ENCODE peak calls at places on chromosomes 16 and 17, in five cellular contexts. One of them, this sample, is unnamed.

GRCh38 chr17:46809110-46809571 is 9.4 kb downstream of the WNT3 start:
- DNase-seq in colonic mucosa: no peak
- DNase-seq in neural progenitor cell: no peak
- DNase-seq in MM.1S: no peak
- DNase-seq in mammary epithelial cell: no peak
- DNase-seq in this sample: peak

GRCh38 chr16:56481468-56482112 is 30.2 kb downstream of the OGFOD1 start:
- DNase-seq in neural progenitor cell: no peak
- DNase-seq in MM.1S: no peak
- DNase-seq in mammary epithelial cell: no peak
- DNase-seq in colonic mucosa: no peak
- DNase-seq in this sample: no peak

GRCh38 chr17:69539781-69540319 is 125.4 kb downstream of the MAP2K6 start:
- DNase-seq in MM.1S: no peak
- DNase-seq in neural progenitor cell: no peak
- DNase-seq in mammary epithelial cell: peak
- DNase-seq in colonic mucosa: peak
- DNase-seq in this sample: no peak

GRCh38 chr17:78127888-78128615 is 503 bp downstream of the TMC6 start:
- DNase-seq in MM.1S: no peak
- DNase-seq in neural progenitor cell: peak
- DNase-seq in colonic mucosa: peak
- DNase-seq in mammary epithelial cell: peak
- DNase-seq in this sample: no peak

GRCh38 chr16:12869681-12870427 is 31.5 kb upstream of the SHISA9 start:
- DNase-seq in neural progenitor cell: no peak
- DNase-seq in mammary epithelial cell: peak
- DNase-seq in colonic mucosa: no peak
- DNase-seq in MM.1S: no peak
- DNase-seq in this sample: peak

GRCh38 chr17:8868529-8868951 is 1.1 kb upstream of the PIK3R6 start:
- DNase-seq in neural progenitor cell: no peak
- DNase-seq in MM.1S: no peak
- DNase-seq in mammary epithelial cell: no peak
- DNase-seq in colonic mucosa: no peak
- DNase-seq in this sample: peak

GRCh38 chr16:86049641-86050040 is 150.7 kb downstream of the IRF8 start:
- DNase-seq in colonic mucosa: no peak
- DNase-seq in neural progenitor cell: no peak
- DNase-seq in MM.1S: no peak
- DNase-seq in mammary epithelial cell: no peak
- DNase-seq in this sample: no peak

GRCh38 chr16:11612110-11612981 is 25.6 kb upstream of the LITAF start:
- DNase-seq in mammary epithelial cell: peak
- DNase-seq in colonic mucosa: peak
- DNase-seq in neural progenitor cell: no peak
- DNase-seq in MM.1S: peak
- DNase-seq in this sample: peak

GRCh38 chr17:81043725-81044427 is 8.9 kb downstream of the BAIAP2 start:
- DNase-seq in mammary epithelial cell: peak
- DNase-seq in colonic mucosa: no peak
- DNase-seq in neural progenitor cell: peak
- DNase-seq in MM.1S: no peak
- DNase-seq in this sample: peak

GRCh38 chr17:73976676-73977521 is 226.6 kb upstream of the RPL38 start:
- DNase-seq in neural progenitor cell: no peak
- DNase-seq in MM.1S: no peak
- DNase-seq in mammary epithelial cell: no peak
- DNase-seq in colonic mucosa: no peak
- DNase-seq in this sample: no peak

GRCh38 chr16:75379911-75380847 is 53.1 kb downstream of the CFDP1 start:
- DNase-seq in MM.1S: peak
- DNase-seq in mammary epithelial cell: no peak
- DNase-seq in colonic mucosa: peak
- DNase-seq in neural progenitor cell: no peak
- DNase-seq in this sample: no peak

GRCh38 chr17:47720754-47721533 is 12.1 kb upstream of the TBX21 start:
- DNase-seq in neural progenitor cell: peak
- DNase-seq in colonic mucosa: no peak
- DNase-seq in MM.1S: no peak
- DNase-seq in mammary epithelial cell: peak
- DNase-seq in this sample: peak

GRCh38 chr17:6701719-6702118 is 11.4 kb downstream of the SLC13A5 start:
- DNase-seq in MM.1S: no peak
- DNase-seq in mammary epithelial cell: no peak
- DNase-seq in colonic mucosa: peak
- DNase-seq in neural progenitor cell: peak
- DNase-seq in this sample: peak

GRCh38 chr16:85104821-85105391 is 7.4 kb downstream of the CIBAR2 start:
- DNase-seq in colonic mucosa: no peak
- DNase-seq in neural progenitor cell: no peak
- DNase-seq in MM.1S: no peak
- DNase-seq in mammary epithelial cell: no peak
- DNase-seq in this sample: no peak

GRCh38 chr17:68512967-68513474 is 791 bp downstream of the PRKAR1A start:
- DNase-seq in MM.1S: peak
- DNase-seq in mammary epithelial cell: peak
- DNase-seq in neural progenitor cell: peak
- DNase-seq in colonic mucosa: peak
- DNase-seq in this sample: peak

GRCh38 chr16:54636221-54636793 is 294.4 kb upstream of the IRX5 start:
- DNase-seq in MM.1S: no peak
- DNase-seq in neural progenitor cell: no peak
- DNase-seq in colonic mucosa: no peak
- DNase-seq in mammary epithelial cell: no peak
- DNase-seq in this sample: no peak

GRCh38 chr16:54447606-54448440 is 161.2 kb upstream of the IRX3 start:
- DNase-seq in neural progenitor cell: no peak
- DNase-seq in colonic mucosa: no peak
- DNase-seq in mammary epithelial cell: peak
- DNase-seq in MM.1S: no peak
- DNase-seq in this sample: peak

GRCh38 chr17:32798938-32799337 is 78.0 kb downstream of the MYO1D start:
- DNase-seq in MM.1S: no peak
- DNase-seq in neural progenitor cell: no peak
- DNase-seq in mammary epithelial cell: no peak
- DNase-seq in colonic mucosa: no peak
- DNase-seq in this sample: no peak

GRCh38 chr16:35664091-35664693 is 2204.8 kb downstream of the TP53TG3F start:
- DNase-seq in MM.1S: no peak
- DNase-seq in mammary epithelial cell: no peak
- DNase-seq in colonic mucosa: no peak
- DNase-seq in neural progenitor cell: no peak
- DNase-seq in this sample: no peak

GRCh38 chr17:1434150-1434549 is 21.9 kb downstream of the CRK start:
- DNase-seq in MM.1S: no peak
- DNase-seq in mammary epithelial cell: no peak
- DNase-seq in colonic mucosa: no peak
- DNase-seq in neural progenitor cell: no peak
- DNase-seq in this sample: no peak

GRCh38 chr16:70738083-70738977 is 52.5 kb upstream of the MTSS2 start:
- DNase-seq in colonic mucosa: no peak
- DNase-seq in neural progenitor cell: peak
- DNase-seq in MM.1S: peak
- DNase-seq in mammary epithelial cell: peak
- DNase-seq in this sample: peak

GRCh38 chr17:19706791-19707727 is 9.3 kb downstream of the SLC47A2 start:
- DNase-seq in mammary epithelial cell: peak
- DNase-seq in colonic mucosa: peak
- DNase-seq in neural progenitor cell: peak
- DNase-seq in MM.1S: no peak
- DNase-seq in this sample: peak

GRCh38 chr16:88378836-88379693 is 3.7 kb upstream of the ZNF469 start:
- DNase-seq in colonic mucosa: no peak
- DNase-seq in MM.1S: no peak
- DNase-seq in neural progenitor cell: no peak
- DNase-seq in mammary epithelial cell: no peak
- DNase-seq in this sample: no peak

GRCh38 chr17:82056729-82057621 is 5.3 kb downstream of the GPS1 start:
- DNase-seq in neural progenitor cell: no peak
- DNase-seq in mammary epithelial cell: no peak
- DNase-seq in colonic mucosa: no peak
- DNase-seq in MM.1S: no peak
- DNase-seq in this sample: no peak

GRCh38 chr17:1511756-1512321 is 4.6 kb downstream of the INPP5K start:
- DNase-seq in MM.1S: no peak
- DNase-seq in neural progenitor cell: peak
- DNase-seq in colonic mucosa: peak
- DNase-seq in mammary epithelial cell: peak
- DNase-seq in this sample: peak

GRCh38 chr17:19785854-19786253 is 37.8 kb upstream of the ALDH3A1 start:
- DNase-seq in mammary epithelial cell: no peak
- DNase-seq in MM.1S: no peak
- DNase-seq in colonic mucosa: no peak
- DNase-seq in neural progenitor cell: no peak
- DNase-seq in this sample: peak

GRCh38 chr16:23113185-23113584 is 36.1 kb downstream of the USP31 start:
- DNase-seq in MM.1S: no peak
- DNase-seq in neural progenitor cell: no peak
- DNase-seq in mammary epithelial cell: no peak
- DNase-seq in colonic mucosa: no peak
- DNase-seq in this sample: no peak

GRCh38 chr16:76882105-76882504 is 308.9 kb upstream of the MON1B start:
- DNase-seq in MM.1S: no peak
- DNase-seq in colonic mucosa: no peak
- DNase-seq in mammary epithelial cell: no peak
- DNase-seq in neural progenitor cell: no peak
- DNase-seq in this sample: no peak

GRCh38 chr17:29251969-29252866 is 5.6 kb downstream of the CRYBA1 start:
- DNase-seq in colonic mucosa: no peak
- DNase-seq in neural progenitor cell: peak
- DNase-seq in MM.1S: peak
- DNase-seq in mammary epithelial cell: no peak
- DNase-seq in this sample: no peak

GRCh38 chr17:29253037-29253436 is 6.4 kb downstream of the CRYBA1 start:
- DNase-seq in colonic mucosa: no peak
- DNase-seq in mammary epithelial cell: no peak
- DNase-seq in MM.1S: no peak
- DNase-seq in neural progenitor cell: no peak
- DNase-seq in this sample: no peak

GRCh38 chr17:29256116-29256515 is 9.5 kb downstream of the CRYBA1 start:
- DNase-seq in neural progenitor cell: no peak
- DNase-seq in colonic mucosa: no peak
- DNase-seq in MM.1S: no peak
- DNase-seq in mammary epithelial cell: no peak
- DNase-seq in this sample: no peak

GRCh38 chr17:29256735-29257466 is 10.2 kb downstream of the CRYBA1 start:
- DNase-seq in mammary epithelial cell: peak
- DNase-seq in colonic mucosa: no peak
- DNase-seq in MM.1S: no peak
- DNase-seq in neural progenitor cell: no peak
- DNase-seq in this sample: no peak

GRCh38 chr17:29257756-29258155 is 11.1 kb downstream of the CRYBA1 start:
- DNase-seq in mammary epithelial cell: peak
- DNase-seq in MM.1S: no peak
- DNase-seq in colonic mucosa: no peak
- DNase-seq in neural progenitor cell: no peak
- DNase-seq in this sample: no peak
- H3K9ac ChIP-seq in mammary epithelial cell: no peak
- H3K9ac ChIP-seq in MM.1S: no peak
- H3K9ac ChIP-seq in colonic mucosa: no peak
- H3K9ac ChIP-seq in neural progenitor cell: no peak
- H3K9ac ChIP-seq in this sample: no peak

GRCh38 chr17:4733073-4733531 is 1.9 kb downstream of the MED11 start:
- DNase-seq in mammary epithelial cell: no peak
- DNase-seq in MM.1S: peak
- DNase-seq in colonic mucosa: no peak
- DNase-seq in neural progenitor cell: no peak
- DNase-seq in this sample: peak
- TF ChIP-seq CTCF in mammary epithelial cell: no peak
- TF ChIP-seq CTCF in MM.1S: peak
- TF ChIP-seq CTCF in colonic mucosa: no peak
- TF ChIP-seq CTCF in neural progenitor cell: peak
- TF ChIP-seq CTCF in this sample: peak

DNA sequence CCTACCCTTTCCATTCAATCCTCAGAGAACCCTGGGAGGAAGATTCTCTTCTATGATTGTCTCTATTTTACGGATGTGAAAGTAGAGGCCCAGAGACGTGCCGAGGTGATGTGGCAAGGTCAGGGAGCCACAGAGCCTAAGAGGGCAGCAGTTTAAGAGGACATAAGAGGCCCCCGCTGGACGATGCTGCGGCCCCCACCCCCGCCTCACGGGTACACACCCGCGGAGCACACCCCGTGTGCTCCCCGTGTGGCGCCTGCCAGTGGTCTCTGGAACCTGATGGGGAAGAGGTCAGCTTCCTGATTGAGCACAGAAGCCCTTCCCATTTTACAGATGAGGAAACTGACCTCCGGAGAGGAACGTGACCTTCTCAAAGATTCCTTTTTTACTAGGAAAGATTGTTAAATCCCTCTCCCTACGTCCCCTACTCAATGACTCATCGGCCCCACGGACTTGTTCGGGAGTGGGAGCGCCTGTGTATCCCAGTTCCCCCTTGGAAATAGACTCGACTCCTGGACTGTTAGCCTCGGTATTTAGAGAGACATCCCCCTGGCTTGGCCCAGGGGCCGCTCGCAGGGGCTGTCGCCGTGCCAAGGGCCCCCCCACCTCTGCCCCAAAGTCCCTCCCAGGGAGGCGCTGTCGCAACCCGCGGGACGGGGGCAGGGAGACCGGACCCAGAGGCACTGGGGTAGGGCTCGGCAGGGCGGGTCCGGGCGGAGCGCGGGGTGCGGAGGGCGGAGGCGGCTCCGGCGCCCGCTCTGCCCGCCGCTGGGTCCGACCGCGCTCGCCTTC is at the start of gene ABCC3:
- DNase-seq in MM.1S: no peak
- DNase-seq in colonic mucosa: peak
- DNase-seq in neural progenitor cell: peak
- DNase-seq in mammary epithelial cell: no peak
- DNase-seq in this sample: no peak
- H3K9ac ChIP-seq in MM.1S: no peak
- H3K9ac ChIP-seq in colonic mucosa: peak
- H3K9ac ChIP-seq in neural progenitor cell: no peak
- H3K9ac ChIP-seq in mammary epithelial cell: peak
- H3K9ac ChIP-seq in this sample: no peak

DNA sequence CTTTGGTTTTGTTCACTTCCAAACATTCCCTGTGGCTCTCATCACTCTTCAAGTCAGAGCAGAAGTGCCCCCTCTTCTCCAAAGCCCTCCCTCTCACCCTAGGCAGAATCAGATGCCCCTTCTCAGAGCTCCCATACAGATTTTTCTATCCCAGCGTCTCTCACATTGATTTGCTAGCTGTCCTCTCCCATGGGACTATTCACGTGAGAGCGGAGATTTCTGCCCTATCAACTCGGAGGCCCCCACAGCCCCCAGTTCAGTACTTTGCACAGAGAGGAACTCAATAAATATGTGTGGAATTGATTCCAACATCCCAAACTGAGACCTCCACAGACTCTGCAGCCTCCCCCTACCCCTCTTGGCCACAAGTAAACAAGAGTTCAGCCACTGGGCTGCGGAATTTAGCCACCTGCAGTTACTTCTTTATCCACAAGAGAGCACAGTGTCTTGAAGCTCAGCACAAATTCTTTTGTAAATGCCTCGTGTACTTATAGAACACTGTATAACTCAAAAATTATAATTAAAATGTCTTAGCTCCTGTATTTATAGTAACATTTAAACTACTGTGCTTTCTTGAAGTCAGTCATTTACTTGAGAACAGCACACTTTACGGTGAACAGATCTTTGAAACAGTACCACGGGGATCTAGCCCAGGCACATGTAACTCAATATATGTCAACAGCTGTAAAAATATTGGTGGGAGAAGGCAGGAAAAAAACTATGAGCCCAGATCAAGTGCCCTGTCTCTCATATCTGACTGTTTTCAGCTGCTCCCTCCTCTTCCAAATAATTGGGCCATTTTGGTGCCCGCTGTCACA is 182.9 kb downstream of the C16orf78 start:
- DNase-seq in neural progenitor cell: peak
- DNase-seq in colonic mucosa: no peak
- DNase-seq in MM.1S: peak
- DNase-seq in mammary epithelial cell: no peak
- DNase-seq in this sample: peak
- TF ChIP-seq CTCF in neural progenitor cell: peak
- TF ChIP-seq CTCF in colonic mucosa: peak
- TF ChIP-seq CTCF in MM.1S: peak
- TF ChIP-seq CTCF in mammary epithelial cell: no peak
- TF ChIP-seq CTCF in this sample: peak

This sample was measured in endodermal cell.